ENCODE peak calls at places on chromosomes 4 and X, in seven cellular contexts. F is ovary, H is foreskin fibroblast, Q is fibroblast of lung, G is tibial nerve, U is cardiac muscle cell, T is lower leg skin. X is an unnamed sample.

GRCh38 chr4:169377367-169377766 is 106.6 kb upstream of the SH3RF1 start:
- DNase-seq in F (no peak), H (no peak), Q (no peak), G (no peak), U (no peak), T (no peak), X (no peak)

GRCh38 chr4:122652379-122652778 is 31.5 kb upstream of the IL21 start:
- DNase-seq in F (peak), H (peak), Q (peak), G (no peak), U (peak), T (no peak), X (peak)

GRCh38 chr4:150342945-150343344 is 239.0 kb upstream of the MAB21L2 start:
- DNase-seq in F (no peak), H (no peak), Q (no peak), G (no peak), U (peak), T (no peak), X (peak)

GRCh38 chrX:72255445-72255844 is 16.6 kb upstream of the ERCC6L start:
- DNase-seq in F (no peak), H (no peak), Q (no peak), G (no peak), U (no peak), T (no peak), X (no peak)

GRCh38 chr4:122873752-122874151 is 47.1 kb downstream of the FGF2 start:
- DNase-seq in F (no peak), H (peak), Q (peak), G (no peak), U (no peak), T (no peak), X (peak)

GRCh38 chr4:184713887-184714286 is 20.0 kb downstream of the CENPU start:
- DNase-seq in F (no peak), H (no peak), Q (no peak), G (no peak), U (no peak), T (no peak), X (no peak)

GRCh38 chrX:139738581-139738980 is 30.6 kb upstream of the MCF2 start:
- DNase-seq in F (no peak), H (peak), Q (peak), G (no peak), U (no peak), T (no peak), X (no peak)

GRCh38 chr4:169103966-169104412 is 93.9 kb upstream of the CBR4 start:
- DNase-seq in F (no peak), H (no peak), Q (no peak), G (no peak), U (peak), T (no peak), X (no peak)

GRCh38 chr4:119728692-119729593 is 100.3 kb upstream of the PDE5A start:
- DNase-seq in F (no peak), H (peak), Q (peak), G (no peak), U (no peak), T (no peak), X (peak)

GRCh38 chr4:174084542-174084941 is 198.9 kb downstream of the FBXO8 start:
- DNase-seq in F (no peak), H (peak), Q (no peak), G (no peak), U (no peak), T (no peak), X (no peak)

GRCh38 chrX:97494756-97495372 is 611.2 kb downstream of the RPA4 start:
- DNase-seq in F (no peak), H (no peak), Q (no peak), G (no peak), U (no peak), T (no peak), X (no peak)

GRCh38 chrX:12113321-12113720 is 25.0 kb upstream of the FRMPD4 start:
- DNase-seq in F (no peak), H (no peak), Q (no peak), G (no peak), U (no peak), T (no peak), X (no peak)

GRCh38 chr4:93960450-93960849 is 131.9 kb downstream of the ATOH1 start:
- DNase-seq in F (no peak), H (no peak), Q (no peak), G (no peak), U (no peak), T (no peak), X (no peak)

GRCh38 chr4:116849620-116850019 is 235.8 kb downstream of the TRAM1L1 start:
- DNase-seq in F (no peak), H (no peak), Q (no peak), G (no peak), U (no peak), T (no peak), X (no peak)

GRCh38 chr4:185958094-185958493 is 110.9 kb upstream of the TLR3 start:
- DNase-seq in F (no peak), H (no peak), Q (no peak), G (no peak), U (no peak), T (no peak), X (no peak)

GRCh38 chr4:76366737-76367136 is 54.2 kb downstream of the CCDC158 start:
- DNase-seq in F (no peak), H (no peak), Q (no peak), G (no peak), U (no peak), T (no peak), X (no peak)

GRCh38 chr4:156496797-156497196 is 474.8 kb downstream of the PDGFC start:
- DNase-seq in F (no peak), H (peak), Q (peak), G (no peak), U (no peak), T (no peak), X (peak)

GRCh38 chr4:154328030-154328429 is 163.6 kb downstream of the DCHS2 start:
- DNase-seq in F (no peak), H (no peak), Q (no peak), G (no peak), U (no peak), T (no peak), X (no peak)

GRCh38 chr4:79576480-79576803 is 168.4 kb upstream of the GK2 start:
- DNase-seq in F (no peak), H (no peak), Q (peak), G (no peak), U (peak), T (no peak), X (peak)

GRCh38 chrX:40169193-40170086 is 71.7 kb upstream of the BCOR start:
- DNase-seq in F (peak), H (no peak), Q (peak), G (no peak), U (peak), T (no peak), X (peak)

GRCh38 chr4:112766422-112766821 is 129.5 kb downstream of the LARP7 start:
- DNase-seq in F (no peak), H (peak), Q (peak), G (no peak), U (peak), T (peak), X (peak)

GRCh38 chr4:173958445-173958844 is 325.0 kb downstream of the FBXO8 start:
- DNase-seq in F (no peak), H (no peak), Q (peak), G (no peak), U (no peak), T (no peak), X (peak)

GRCh38 chr4:176837176-176837915 is 44.6 kb upstream of the VEGFC start:
- DNase-seq in F (no peak), H (no peak), Q (no peak), G (no peak), U (no peak), T (no peak), X (peak)

GRCh38 chr4:113069212-113069892 is 19.9 kb downstream of the ANK2 start:
- DNase-seq in F (no peak), H (peak), Q (peak), G (no peak), U (no peak), T (no peak), X (no peak)

GRCh38 chr4:51895816-51896408 is 53.0 kb downstream of the DCUN1D4 start:
- DNase-seq in F (peak), H (peak), Q (peak), G (peak), U (peak), T (peak), X (peak)

GRCh38 chr4:139242511-139243051 is 37.4 kb downstream of the MGARP start:
- DNase-seq in F (no peak), H (peak), Q (peak), G (no peak), U (no peak), T (no peak), X (peak)

GRCh38 chr4:87974856-87975462 is 555 bp upstream of the SPP1 start:
- DNase-seq in F (no peak), H (no peak), Q (no peak), G (no peak), U (peak), T (no peak), X (no peak)

GRCh38 chr4:87975466-87975865 is at the start of gene SPP1:
- DNase-seq in F (no peak), H (peak), Q (no peak), G (no peak), U (peak), T (no peak), X (no peak)

GRCh38 chr4:87977521-87978278 is 2.2 kb downstream of the SPP1 start:
- DNase-seq in F (no peak), H (no peak), Q (no peak), G (no peak), U (no peak), T (no peak), X (no peak)

GRCh38 chr4:87971866-87972265 is 3.6 kb upstream of the SPP1 start:
- DNase-seq in F (no peak), H (no peak), Q (no peak), G (no peak), U (no peak), T (no peak), X (no peak)

DNA sequence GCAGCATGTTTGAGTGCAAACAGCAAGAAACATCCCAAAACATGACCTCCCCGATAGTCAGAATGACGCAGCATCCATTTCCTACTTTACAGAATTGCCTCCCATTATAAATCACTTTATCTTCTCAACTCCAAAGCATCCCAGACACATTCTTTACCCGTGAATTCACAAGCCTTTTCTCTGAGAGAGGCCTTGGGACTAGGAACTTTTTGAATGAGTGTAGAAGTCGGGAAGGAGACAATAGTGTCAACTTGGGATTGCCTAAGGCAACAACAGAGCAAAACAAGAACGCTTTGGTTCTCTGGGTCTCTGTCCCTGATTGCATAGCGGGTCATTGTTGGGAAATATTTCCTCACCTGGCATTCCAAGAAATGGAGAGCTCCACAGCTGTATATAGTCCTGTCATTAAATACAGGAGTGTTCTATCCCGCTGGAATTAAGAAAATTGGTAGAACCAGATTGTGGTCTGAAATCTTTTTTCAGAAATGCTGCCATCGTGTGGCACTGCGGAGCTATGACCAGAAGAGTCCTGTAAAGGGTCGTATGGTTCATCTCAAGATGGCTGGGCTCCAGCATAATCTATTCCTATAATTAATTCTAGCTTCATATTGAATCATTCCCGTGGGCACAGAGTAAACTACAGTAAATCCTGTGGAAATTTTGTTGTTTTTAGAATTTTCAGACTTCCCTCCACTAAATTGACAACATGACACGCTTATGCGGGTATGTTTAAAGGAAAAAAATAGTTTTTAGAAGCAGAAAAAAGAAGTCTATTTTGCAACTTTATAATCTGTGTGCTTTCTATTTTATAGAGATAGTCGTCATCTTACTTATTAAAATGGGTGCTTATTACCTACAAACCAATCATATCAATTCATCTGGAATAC is 2.0 kb upstream of the SPP1 start:
- DNase-seq in F (peak), H (peak), Q (peak), G (no peak), U (peak), T (no peak), X (peak)
- H3K4me3 ChIP-seq in F (no peak), H (peak), Q (peak), G (peak), U (no peak), T (no peak), X (peak)

GRCh38 chrX:99397879-99398278 is 1012.2 kb downstream of the PCDH19 start:
- DNase-seq in F (no peak), H (no peak), Q (no peak), G (no peak), U (no peak), T (no peak), X (no peak)

GRCh38 chrX:99398578-99398977 is 1011.5 kb downstream of the PCDH19 start:
- DNase-seq in F (no peak), H (no peak), Q (no peak), G (no peak), U (no peak), T (no peak), X (no peak)

DNA sequence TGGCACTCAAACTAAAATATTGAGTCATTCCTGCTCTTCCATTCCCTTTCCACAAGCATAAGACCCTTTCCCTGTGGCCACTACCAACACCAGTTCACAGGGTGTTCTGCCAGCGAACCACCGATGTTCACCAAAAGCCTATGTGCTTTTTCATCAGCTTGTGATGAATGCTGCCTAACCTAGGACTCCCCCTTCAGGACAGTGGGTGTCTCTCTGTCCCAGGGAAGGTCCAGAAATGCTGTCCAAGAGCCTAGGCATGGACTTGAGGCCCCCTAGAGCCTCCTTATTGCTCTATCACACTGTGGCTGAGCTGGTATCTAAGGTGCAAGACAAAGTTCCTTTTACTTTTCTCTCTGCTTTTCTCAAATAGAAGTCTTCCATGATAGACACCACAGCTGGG is 1015.6 kb downstream of the PCDH19 start:
- DNase-seq in F (no peak), H (no peak), Q (no peak), G (no peak), U (peak), T (no peak), X (no peak)
- TF ChIP-seq CTCF in F (no peak), H (no peak), Q (no peak), G (no peak), U (no peak), T (no peak), X (no peak)

GRCh38 chrX:129954804-129955203 is 27.6 kb upstream of the BCORL1 start:
- DNase-seq in F (no peak), H (no peak), Q (no peak), G (no peak), U (no peak), T (no peak), X (no peak)

GRCh38 chrX:129953881-129954280 is 28.6 kb upstream of the BCORL1 start:
- DNase-seq in F (no peak), H (no peak), Q (no peak), G (no peak), U (no peak), T (no peak), X (no peak)

GRCh38 chrX:129955682-129956081 is 26.8 kb upstream of the BCORL1 start:
- DNase-seq in F (no peak), H (no peak), Q (no peak), G (no peak), U (no peak), T (no peak), X (no peak)

GRCh38 chrX:129956145-129956544 is 26.3 kb upstream of the BCORL1 start:
- DNase-seq in F (no peak), H (no peak), Q (no peak), G (no peak), U (no peak), T (no peak), X (no peak)

GRCh38 chrX:129953334-129953648 is 29.1 kb upstream of the BCORL1 start:
- DNase-seq in F (no peak), H (no peak), Q (no peak), G (no peak), U (no peak), T (no peak), X (no peak)
- H3K4me3 ChIP-seq in F (peak), H (peak), Q (no peak), G (peak), U (peak), T (no peak), X (no peak)

DNA sequence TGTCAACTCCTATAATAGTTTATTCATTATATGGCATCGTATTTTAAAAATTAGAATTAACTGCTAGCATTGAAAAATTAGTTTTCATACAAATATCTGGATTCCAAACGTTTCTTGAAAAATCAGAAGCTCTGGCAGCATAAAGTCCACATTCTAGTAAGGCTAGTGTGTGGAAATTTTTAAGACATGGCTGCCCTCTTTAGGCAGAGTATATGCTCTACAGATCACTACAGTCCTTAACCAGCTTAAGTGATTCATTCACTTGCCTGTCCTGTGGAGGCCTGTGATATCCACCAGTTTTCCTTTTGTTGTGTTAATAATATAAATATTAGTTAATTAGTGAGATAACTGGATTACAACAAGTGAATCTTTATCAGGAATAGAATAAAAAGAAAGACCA is 287.2 kb downstream of the OPHN1 start:
- DNase-seq in F (no peak), H (no peak), Q (peak), G (no peak), U (peak), T (no peak), X (peak)
- TF ChIP-seq CTCF in F (peak), H (peak), Q (peak), G (peak), U (peak), T (no peak), X (peak)

GRCh38 chr4:129437347-129437746 is 341.4 kb downstream of the C4orf33 start:
- DNase-seq in F (no peak), H (no peak), Q (no peak), G (no peak), U (no peak), T (no peak), X (no peak)

GRCh38 chr4:129438582-129438981 is 342.6 kb downstream of the C4orf33 start:
- DNase-seq in F (no peak), H (no peak), Q (no peak), G (no peak), U (no peak), T (no peak), X (no peak)
- H3K4me3 ChIP-seq in F (no peak), H (no peak), Q (no peak), G (no peak), U (no peak), T (no peak), X (no peak)

GRCh38 chr4:74793757-74794340 is 474 bp downstream of the BTC start:
- DNase-seq in F (peak), H (no peak), Q (peak), G (no peak), U (peak), T (peak), X (no peak)
- TF ChIP-seq CTCF in F (no peak), H (no peak), Q (peak), G (no peak), U (peak), T (no peak), X (peak)

DNA sequence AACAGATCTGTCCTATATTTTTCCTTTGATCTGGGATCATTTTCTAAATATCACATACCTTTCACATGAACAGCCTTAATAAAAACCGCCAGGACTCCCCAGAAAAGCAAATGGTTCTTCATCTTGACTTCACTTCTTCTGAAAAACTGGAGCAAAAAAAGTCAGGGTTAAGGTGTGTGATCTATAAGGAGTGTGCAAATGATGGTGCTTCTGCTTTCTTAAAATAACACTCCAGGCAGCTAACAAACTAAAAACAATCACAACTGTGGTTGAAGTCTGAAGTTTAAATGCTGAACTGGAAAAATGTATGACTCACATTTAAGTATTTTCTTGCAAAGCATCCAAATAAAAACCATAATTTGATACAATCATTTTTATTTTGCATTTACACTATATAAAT is at the start of gene JCHAIN:
- DNase-seq in F (no peak), H (no peak), Q (peak), G (no peak), U (no peak), T (no peak), X (peak)
- H3K4me3 ChIP-seq in F (no peak), H (no peak), Q (no peak), G (no peak), U (no peak), T (no peak), X (no peak)

GRCh38 chrX:54248309-54248708 is 65.3 kb upstream of the FAM120C start:
- DNase-seq in F (no peak), H (peak), Q (peak), G (no peak), U (peak), T (no peak), X (peak)
- TF ChIP-seq CTCF in F (no peak), H (peak), Q (peak), G (no peak), U (peak), T (no peak), X (peak)

DNA sequence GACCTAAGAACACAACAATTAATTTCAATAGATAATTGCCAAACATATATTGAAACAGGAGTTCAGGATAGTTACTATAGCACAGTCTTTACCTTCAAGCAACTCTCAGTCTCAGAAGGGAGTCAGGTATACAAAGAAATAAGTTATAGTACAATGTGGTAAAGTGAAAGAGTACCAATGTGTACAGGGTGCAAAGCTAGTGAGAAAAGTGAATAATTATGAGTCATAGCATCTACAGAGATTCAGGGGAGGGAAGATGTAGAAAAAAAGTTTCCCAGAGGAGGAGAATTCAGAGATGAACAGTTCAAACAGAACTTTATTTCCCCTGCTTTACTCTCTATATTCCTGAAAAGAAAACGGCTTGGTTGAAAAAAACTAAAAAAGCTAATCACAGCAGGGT is 22.7 kb upstream of the DKK2 start:
- DNase-seq in F (no peak), H (no peak), Q (no peak), G (no peak), U (no peak), T (no peak), X (no peak)
- H3K4me3 ChIP-seq in F (no peak), H (no peak), Q (no peak), G (no peak), U (no peak), T (no peak), X (no peak)

X was measured in AG10803.